ENCODE peak calls at places on chromosomes 4 and X, in nine cellular contexts. One of them, this sample, is unnamed. For H3K27me3, the result is how much of the 10 kb centered on the place peaks cover.

GRCh38 chr4:14178421-14178820 is 550.9 kb upstream of the BOD1L1 start:
- DNase-seq in hepatocyte: peak
- DNase-seq in fibroblast of lung: peak
- DNase-seq in breast epithelium: no peak
- DNase-seq in upper lobe of right lung: no peak
- DNase-seq in lung: no peak
- DNase-seq in left ventricle myocardium inferior: no peak
- DNase-seq in neural progenitor cell: no peak
- DNase-seq in tibial artery: no peak
- DNase-seq in this sample: no peak

GRCh38 chr4:167616471-167616870 is 382.2 kb upstream of the SPOCK3 start:
- DNase-seq in hepatocyte: no peak
- DNase-seq in tibial artery: no peak
- DNase-seq in upper lobe of right lung: no peak
- DNase-seq in lung: no peak
- DNase-seq in fibroblast of lung: peak
- DNase-seq in neural progenitor cell: no peak
- DNase-seq in left ventricle myocardium inferior: no peak
- DNase-seq in breast epithelium: no peak
- DNase-seq in this sample: no peak

GRCh38 chr4:99651370-99651769 is 6.3 kb downstream of the C4orf54 start:
- DNase-seq in upper lobe of right lung: no peak
- DNase-seq in left ventricle myocardium inferior: no peak
- DNase-seq in fibroblast of lung: no peak
- DNase-seq in breast epithelium: no peak
- DNase-seq in hepatocyte: no peak
- DNase-seq in neural progenitor cell: no peak
- DNase-seq in tibial artery: no peak
- DNase-seq in lung: no peak
- DNase-seq in this sample: no peak

GRCh38 chr4:168667397-168667796 is 170.5 kb downstream of the PALLD start:
- DNase-seq in breast epithelium: no peak
- DNase-seq in left ventricle myocardium inferior: no peak
- DNase-seq in fibroblast of lung: no peak
- DNase-seq in neural progenitor cell: no peak
- DNase-seq in lung: no peak
- DNase-seq in tibial artery: no peak
- DNase-seq in hepatocyte: no peak
- DNase-seq in upper lobe of right lung: no peak
- DNase-seq in this sample: no peak

GRCh38 chrX:73214366-73215094 is at the start of gene NAP1L2:
- DNase-seq in tibial artery: peak
- DNase-seq in hepatocyte: peak
- DNase-seq in fibroblast of lung: no peak
- DNase-seq in neural progenitor cell: peak
- DNase-seq in lung: no peak
- DNase-seq in breast epithelium: no peak
- DNase-seq in left ventricle myocardium inferior: peak
- DNase-seq in upper lobe of right lung: peak
- DNase-seq in this sample: peak

GRCh38 chr4:151921811-151922210 is 161.0 kb upstream of the GATB start:
- DNase-seq in left ventricle myocardium inferior: no peak
- DNase-seq in fibroblast of lung: no peak
- DNase-seq in upper lobe of right lung: no peak
- DNase-seq in neural progenitor cell: no peak
- DNase-seq in tibial artery: no peak
- DNase-seq in breast epithelium: no peak
- DNase-seq in hepatocyte: no peak
- DNase-seq in lung: no peak
- DNase-seq in this sample: no peak

GRCh38 chrX:44946771-44947170 is 73.8 kb downstream of the KDM6A start:
- DNase-seq in left ventricle myocardium inferior: no peak
- DNase-seq in breast epithelium: no peak
- DNase-seq in neural progenitor cell: no peak
- DNase-seq in upper lobe of right lung: no peak
- DNase-seq in hepatocyte: no peak
- DNase-seq in fibroblast of lung: peak
- DNase-seq in tibial artery: no peak
- DNase-seq in lung: no peak
- DNase-seq in this sample: no peak

GRCh38 chr4:3641501-3641900 is 109.3 kb upstream of the LRPAP1 start:
- DNase-seq in tibial artery: no peak
- DNase-seq in breast epithelium: no peak
- DNase-seq in lung: no peak
- DNase-seq in hepatocyte: no peak
- DNase-seq in fibroblast of lung: no peak
- DNase-seq in left ventricle myocardium inferior: no peak
- DNase-seq in upper lobe of right lung: no peak
- DNase-seq in neural progenitor cell: no peak
- DNase-seq in this sample: no peak

GRCh38 chrX:109841869-109842579 is 109.0 kb upstream of the ACSL4 start:
- DNase-seq in hepatocyte: no peak
- DNase-seq in left ventricle myocardium inferior: no peak
- DNase-seq in upper lobe of right lung: no peak
- DNase-seq in neural progenitor cell: no peak
- DNase-seq in tibial artery: no peak
- DNase-seq in breast epithelium: no peak
- DNase-seq in fibroblast of lung: peak
- DNase-seq in lung: no peak
- DNase-seq in this sample: no peak

GRCh38 chr4:181911420-181911819 is 331.8 kb upstream of the TENM3 start:
- DNase-seq in upper lobe of right lung: no peak
- DNase-seq in hepatocyte: peak
- DNase-seq in breast epithelium: no peak
- DNase-seq in fibroblast of lung: peak
- DNase-seq in neural progenitor cell: no peak
- DNase-seq in left ventricle myocardium inferior: no peak
- DNase-seq in tibial artery: no peak
- DNase-seq in lung: no peak
- DNase-seq in this sample: no peak

GRCh38 chrX:64229145-64229544 is 1.3 kb downstream of the ASB12 start:
- DNase-seq in breast epithelium: no peak
- DNase-seq in upper lobe of right lung: no peak
- DNase-seq in fibroblast of lung: no peak
- DNase-seq in tibial artery: no peak
- DNase-seq in hepatocyte: no peak
- DNase-seq in left ventricle myocardium inferior: no peak
- DNase-seq in lung: no peak
- DNase-seq in neural progenitor cell: peak
- DNase-seq in this sample: no peak

GRCh38 chrX:64230123-64230970 is at the start of gene ASB12:
- DNase-seq in left ventricle myocardium inferior: no peak
- DNase-seq in upper lobe of right lung: no peak
- DNase-seq in fibroblast of lung: no peak
- DNase-seq in tibial artery: no peak
- DNase-seq in neural progenitor cell: no peak
- DNase-seq in hepatocyte: no peak
- DNase-seq in lung: no peak
- DNase-seq in breast epithelium: no peak
- DNase-seq in this sample: no peak
- TF ChIP-seq CTCF in left ventricle myocardium inferior: no peak
- TF ChIP-seq CTCF in upper lobe of right lung: no peak
- TF ChIP-seq CTCF in fibroblast of lung: no peak
- TF ChIP-seq CTCF in tibial artery: no peak
- TF ChIP-seq CTCF in neural progenitor cell: no peak
- TF ChIP-seq CTCF in hepatocyte: no peak
- TF ChIP-seq CTCF in lung: no peak
- TF ChIP-seq CTCF in breast epithelium: no peak
- TF ChIP-seq CTCF in this sample: no peak

GRCh38 chr4:155415662-155416061 is 38.9 kb upstream of the MAP9 start:
- DNase-seq in breast epithelium: no peak
- DNase-seq in neural progenitor cell: no peak
- DNase-seq in tibial artery: no peak
- DNase-seq in hepatocyte: no peak
- DNase-seq in fibroblast of lung: no peak
- DNase-seq in left ventricle myocardium inferior: no peak
- DNase-seq in lung: no peak
- DNase-seq in upper lobe of right lung: no peak
- DNase-seq in this sample: no peak

GRCh38 chr4:155413451-155413850 is 36.7 kb upstream of the MAP9 start:
- DNase-seq in breast epithelium: no peak
- DNase-seq in neural progenitor cell: no peak
- DNase-seq in fibroblast of lung: no peak
- DNase-seq in upper lobe of right lung: no peak
- DNase-seq in hepatocyte: no peak
- DNase-seq in left ventricle myocardium inferior: no peak
- DNase-seq in lung: no peak
- DNase-seq in tibial artery: no peak
- DNase-seq in this sample: no peak

GRCh38 chr4:155423671-155424070 is 46.9 kb upstream of the MAP9 start:
- DNase-seq in breast epithelium: no peak
- DNase-seq in lung: no peak
- DNase-seq in hepatocyte: no peak
- DNase-seq in fibroblast of lung: no peak
- DNase-seq in tibial artery: no peak
- DNase-seq in neural progenitor cell: no peak
- DNase-seq in left ventricle myocardium inferior: no peak
- DNase-seq in upper lobe of right lung: no peak
- DNase-seq in this sample: no peak

GRCh38 chr4:155419266-155419665 is 42.5 kb upstream of the MAP9 start:
- DNase-seq in breast epithelium: no peak
- DNase-seq in tibial artery: no peak
- DNase-seq in upper lobe of right lung: no peak
- DNase-seq in hepatocyte: no peak
- DNase-seq in lung: no peak
- DNase-seq in fibroblast of lung: peak
- DNase-seq in left ventricle myocardium inferior: no peak
- DNase-seq in neural progenitor cell: peak
- DNase-seq in this sample: no peak
- H3K27me3 ChIP-seq in breast epithelium: under half
- H3K27me3 ChIP-seq in tibial artery: under half
- H3K27me3 ChIP-seq in upper lobe of right lung: under half
- H3K27me3 ChIP-seq in hepatocyte: under half
- H3K27me3 ChIP-seq in lung: under half
- H3K27me3 ChIP-seq in fibroblast of lung: under half
- H3K27me3 ChIP-seq in left ventricle myocardium inferior: under half
- H3K27me3 ChIP-seq in neural progenitor cell: under half
- H3K27me3 ChIP-seq in this sample: under half

DNA sequence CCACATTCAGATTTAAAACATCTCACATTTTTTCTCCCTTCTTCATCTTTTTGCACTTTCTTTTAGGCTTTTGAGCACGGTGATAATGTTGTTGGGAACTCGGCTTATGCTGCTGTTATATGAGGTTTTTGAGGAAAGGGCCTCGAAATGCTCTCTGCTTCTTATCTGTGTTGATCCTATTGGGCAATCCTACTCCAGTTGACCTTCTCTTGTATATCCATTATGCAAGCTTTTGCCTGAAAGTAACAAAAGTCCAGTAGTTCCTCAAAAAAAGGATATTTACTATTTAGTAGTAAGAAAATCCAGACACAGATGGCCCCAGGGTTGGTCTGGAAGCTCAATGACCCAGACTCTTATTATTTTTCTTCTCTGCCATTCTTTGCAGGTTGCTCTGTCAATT is 57.7 kb upstream of the SPANXB1 start:
- DNase-seq in neural progenitor cell: no peak
- DNase-seq in fibroblast of lung: no peak
- DNase-seq in upper lobe of right lung: no peak
- DNase-seq in lung: no peak
- DNase-seq in breast epithelium: no peak
- DNase-seq in left ventricle myocardium inferior: no peak
- DNase-seq in hepatocyte: no peak
- DNase-seq in tibial artery: no peak
- DNase-seq in this sample: no peak
- H3K4me3 ChIP-seq in neural progenitor cell: no peak
- H3K4me3 ChIP-seq in fibroblast of lung: no peak
- H3K4me3 ChIP-seq in upper lobe of right lung: no peak
- H3K4me3 ChIP-seq in lung: no peak
- H3K4me3 ChIP-seq in breast epithelium: no peak
- H3K4me3 ChIP-seq in left ventricle myocardium inferior: no peak
- H3K4me3 ChIP-seq in hepatocyte: no peak
- H3K4me3 ChIP-seq in tibial artery: no peak
- H3K4me3 ChIP-seq in this sample: no peak

GRCh38 chr4:11424000-11424399 is 4.7 kb downstream of the HS3ST1 start:
- DNase-seq in neural progenitor cell: peak
- DNase-seq in hepatocyte: peak
- DNase-seq in upper lobe of right lung: no peak
- DNase-seq in left ventricle myocardium inferior: no peak
- DNase-seq in tibial artery: no peak
- DNase-seq in lung: no peak
- DNase-seq in breast epithelium: no peak
- DNase-seq in fibroblast of lung: peak
- DNase-seq in this sample: peak
- TF ChIP-seq CTCF in neural progenitor cell: peak
- TF ChIP-seq CTCF in hepatocyte: peak
- TF ChIP-seq CTCF in upper lobe of right lung: peak
- TF ChIP-seq CTCF in left ventricle myocardium inferior: peak
- TF ChIP-seq CTCF in tibial artery: peak
- TF ChIP-seq CTCF in lung: no peak
- TF ChIP-seq CTCF in breast epithelium: no peak
- TF ChIP-seq CTCF in fibroblast of lung: peak
- TF ChIP-seq CTCF in this sample: peak